ENCODE peak calls at places on chromosomes 1 and 21, in four cellular contexts. U is SK-N-MC, H is transverse colon, O is MG63. A is an unnamed sample. For H3K9me3 and H3K36me3, the result is how much of the 10 kb centered on the place peaks cover.

GRCh38 chr1:155125946-155126493 is 1.7 kb upstream of the EFNA1 start:
- DNase-seq in U (no peak), H (peak), O (no peak), A (peak)

GRCh38 chr1:149962736-149963135 is 26.1 kb upstream of the MTMR11 start:
- DNase-seq in U (no peak), H (no peak), O (no peak), A (no peak)

GRCh38 chr1:53369761-53370160 is 41.9 kb upstream of the LRP8 start:
- DNase-seq in U (no peak), H (no peak), O (no peak), A (no peak)

GRCh38 chr1:193031431-193031830 is 27.7 kb downstream of the UCHL5 start:
- DNase-seq in U (no peak), H (no peak), O (no peak), A (peak)

GRCh38 chr1:57848406-57848805 is 424.5 kb upstream of the DAB1 start:
- DNase-seq in U (no peak), H (no peak), O (no peak), A (peak)

GRCh38 chr1:94863919-94864318 is 43.8 kb downstream of the SLC44A3 start:
- DNase-seq in U (no peak), H (peak), O (peak), A (peak)

GRCh38 chr1:11058595-11059165 is 1.1 kb downstream of the SRM start:
- DNase-seq in U (no peak), H (peak), O (no peak), A (no peak)

GRCh38 chr1:36446261-36446660 is 4.0 kb downstream of the OSCP1 start:
- DNase-seq in U (no peak), H (no peak), O (no peak), A (no peak)

GRCh38 chr21:38434913-38435533 is 63.3 kb downstream of the ERG start:
- DNase-seq in U (no peak), H (no peak), O (peak), A (peak)

GRCh38 chr1:221148580-221148979 is 269.3 kb downstream of the HLX start:
- DNase-seq in U (no peak), H (no peak), O (no peak), A (no peak)

GRCh38 chr1:53572061-53572801 is 113.0 kb downstream of the DMRTB1 start:
- DNase-seq in U (no peak), H (peak), O (peak), A (peak)

GRCh38 chr21:18705971-18706370 is 302.4 kb upstream of the TMPRSS15 start:
- DNase-seq in U (no peak), H (no peak), O (no peak), A (no peak)

GRCh38 chr1:30982937-30983336 is 74.4 kb upstream of the SDC3 start:
- DNase-seq in U (no peak), H (no peak), O (no peak), A (peak)

GRCh38 chr21:10272216-10272615 is 249.2 kb upstream of the TPTE start:
- DNase-seq in U (no peak), H (no peak), O (no peak), A (no peak)

GRCh38 chr1:73310797-73311381 is 887.1 kb downstream of the LRRIQ3 start:
- DNase-seq in U (no peak), H (no peak), O (no peak), A (no peak)

GRCh38 chr1:29939086-29939485 is 702.8 kb downstream of the PTPRU start:
- DNase-seq in U (no peak), H (no peak), O (no peak), A (no peak)

GRCh38 chr1:218330043-218330623 is 15.0 kb upstream of the TGFB2 start:
- DNase-seq in U (no peak), H (no peak), O (no peak), A (peak)

GRCh38 chr1:109926662-109927300 is 16.1 kb downstream of the CSF1 start:
- DNase-seq in U (no peak), H (no peak), O (peak), A (no peak)

GRCh38 chr1:4590766-4591165 is 63.6 kb upstream of the AJAP1 start:
- DNase-seq in U (no peak), H (no peak), O (no peak), A (no peak)
- H3K9me3 ChIP-seq in U (under half), H (under half), O (under half), A (under half)

DNA sequence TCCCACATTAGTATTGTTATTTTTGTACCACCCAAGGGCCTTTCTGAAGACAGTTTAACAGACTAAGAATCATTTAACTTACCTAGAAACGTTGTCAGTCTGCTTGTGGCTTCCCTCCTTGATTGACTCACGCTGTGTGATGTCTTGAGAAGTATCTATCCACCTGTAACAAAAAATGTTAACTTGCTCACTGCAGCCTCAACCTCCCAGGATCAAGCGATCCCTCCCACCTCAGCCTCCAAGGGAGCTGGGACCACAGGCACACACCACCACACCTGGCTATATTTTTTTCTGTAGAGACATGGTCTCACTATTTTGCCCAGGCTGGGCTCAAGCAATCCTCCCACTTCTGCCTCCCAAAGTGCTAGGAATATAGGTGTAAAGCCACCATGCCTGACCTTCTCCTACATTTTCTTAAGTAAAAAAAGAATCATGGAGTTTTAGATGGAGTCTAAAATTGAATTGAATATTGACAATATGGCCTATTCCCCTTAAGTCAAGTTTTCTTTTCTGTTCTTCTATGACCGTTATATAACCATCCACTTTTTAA is 15.6 kb downstream of the SFPQ start:
- DNase-seq in U (no peak), H (no peak), O (no peak), A (no peak)
- H3K36me3 ChIP-seq in U (half or more), H (half or more), O (half or more), A (half or more)

GRCh38 chr1:97989094-97989680 is 68.4 kb upstream of the DPYD start:
- DNase-seq in U (no peak), H (no peak), O (peak), A (peak)
- H3K9me3 ChIP-seq in U (under half), H (under half), O (under half), A (under half)

DNA sequence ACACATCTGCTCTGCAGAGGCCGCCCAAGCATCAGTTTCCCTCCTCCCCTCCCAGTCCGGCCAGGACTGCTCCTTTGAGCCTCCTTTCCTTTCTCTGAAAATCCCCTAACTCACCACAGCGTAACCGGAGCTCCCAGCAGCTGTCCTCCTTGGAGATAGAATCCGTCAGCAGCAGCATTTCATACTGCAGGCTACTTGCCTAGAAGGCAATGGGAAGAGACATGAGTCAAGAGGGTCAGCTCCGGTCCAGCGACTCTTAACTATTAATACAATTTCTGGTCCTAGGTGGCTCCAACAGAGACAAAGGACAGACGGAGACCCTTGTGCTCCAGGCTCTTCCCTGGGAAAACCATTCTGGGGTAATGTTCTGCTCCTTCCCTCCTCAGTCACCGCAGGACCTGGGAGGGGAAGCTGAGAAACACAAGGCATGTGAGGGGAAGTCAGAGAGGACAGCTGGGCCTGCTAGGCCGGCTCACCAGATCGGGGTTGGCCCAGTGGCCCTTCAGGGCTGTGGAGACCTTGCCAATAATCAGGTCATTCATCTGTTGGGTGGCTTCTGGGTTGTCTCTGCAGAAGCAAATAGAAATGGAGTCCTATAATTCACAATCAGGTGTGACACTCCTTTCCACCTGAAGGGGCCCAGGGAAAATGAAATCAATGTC is 99.7 kb downstream of the UBR4 start:
- DNase-seq in U (no peak), H (no peak), O (no peak), A (no peak)
- H3K36me3 ChIP-seq in U (half or more), H (half or more), O (half or more), A (half or more)

GRCh38 chr1:152907686-152908601 is at the start of gene IVL:
- DNase-seq in U (no peak), H (no peak), O (peak), A (no peak)

GRCh38 chr1:152901631-152902030 is 6.7 kb upstream of the IVL start:
- DNase-seq in U (no peak), H (no peak), O (no peak), A (no peak)

GRCh38 chr1:152902676-152903075 is 5.7 kb upstream of the IVL start:
- DNase-seq in U (no peak), H (no peak), O (no peak), A (no peak)

GRCh38 chr1:152906023-152906565 is 2.3 kb upstream of the IVL start:
- DNase-seq in U (no peak), H (no peak), O (peak), A (no peak)

GRCh38 chr1:152904688-152905440 is 3.5 kb upstream of the IVL start:
- DNase-seq in U (no peak), H (no peak), O (peak), A (no peak)
- H3K9me3 ChIP-seq in U (under half), H (under half), O (under half), A (under half)

GRCh38 chr1:48760889-48761288 is 15.8 kb downstream of the BEND5 start:
- DNase-seq in U (no peak), H (no peak), O (no peak), A (peak)

GRCh38 chr1:48761986-48762385 is 14.7 kb downstream of the BEND5 start:
- DNase-seq in U (no peak), H (no peak), O (no peak), A (peak)

GRCh38 chr1:48761411-48761810 is 15.3 kb downstream of the BEND5 start:
- DNase-seq in U (no peak), H (no peak), O (no peak), A (peak)

GRCh38 chr1:48767957-48768510 is 8.7 kb downstream of the BEND5 start:
- DNase-seq in U (no peak), H (no peak), O (no peak), A (peak)

GRCh38 chr1:48765335-48765734 is 11.4 kb downstream of the BEND5 start:
- DNase-seq in U (no peak), H (no peak), O (no peak), A (no peak)
- H3K36me3 ChIP-seq in U (under half), H (under half), O (under half), A (under half)